ENCODE peak calls at places on chromosomes 5 and 9, in four cellular contexts. One of them, this sample, is unnamed.
A peak's percentile ranks its signal among the peaks of the same experiment; 100 is the strongest.

GRCh38 chr9:134134949-134135342 is 936 bp upstream of the WDR5 start:
- DNase-seq in T follicular helper cell: no peak
- DNase-seq in amniotic epithelial cell: no peak
- DNase-seq in ELR: no peak
- DNase-seq in this sample: no peak

GRCh38 chr5:172749881-172750608 is 20.9 kb downstream of the DUSP1 start:
- DNase-seq in amniotic epithelial cell: no peak
- DNase-seq in ELR: no peak
- DNase-seq in T follicular helper cell: no peak
- DNase-seq in this sample: peak; percentile 95

GRCh38 chr9:110659891-110660541 is 8.6 kb upstream of the MUSK start:
- DNase-seq in amniotic epithelial cell: peak; percentile 99
- DNase-seq in ELR: peak; percentile 80
- DNase-seq in T follicular helper cell: no peak
- DNase-seq in this sample: no peak

GRCh38 chr9:37172511-37172910 is 52.1 kb downstream of the ZCCHC7 start:
- DNase-seq in amniotic epithelial cell: peak; percentile 11
- DNase-seq in ELR: no peak
- DNase-seq in T follicular helper cell: no peak
- DNase-seq in this sample: no peak

GRCh38 chr5:151095341-151096000 is 14.6 kb upstream of the TNIP1 start:
- DNase-seq in ELR: peak; percentile 27
- DNase-seq in T follicular helper cell: no peak
- DNase-seq in amniotic epithelial cell: peak; percentile 27
- DNase-seq in this sample: no peak

GRCh38 chr5:71573611-71574010 is 13.5 kb upstream of the MCCC2 start:
- DNase-seq in T follicular helper cell: no peak
- DNase-seq in amniotic epithelial cell: no peak
- DNase-seq in ELR: no peak
- DNase-seq in this sample: no peak

GRCh38 chr5:157050050-157050449 is 8.9 kb downstream of the HAVCR1 start:
- DNase-seq in amniotic epithelial cell: peak; percentile 7
- DNase-seq in T follicular helper cell: no peak
- DNase-seq in ELR: no peak
- DNase-seq in this sample: no peak

GRCh38 chr5:127290019-127290945 is at the start of gene MEGF10:
- DNase-seq in amniotic epithelial cell: peak; percentile 20
- DNase-seq in ELR: peak; percentile 60
- DNase-seq in T follicular helper cell: no peak
- DNase-seq in this sample: peak; percentile 39

GRCh38 chr5:124408738-124409453 is 337.5 kb downstream of the ZNF608 start:
- DNase-seq in ELR: no peak
- DNase-seq in T follicular helper cell: no peak
- DNase-seq in amniotic epithelial cell: peak; percentile 56
- DNase-seq in this sample: no peak